ENCODE peak calls at places on chromosomes 7 and 10, in ten cellular contexts. One of them, this sample, is unnamed.

GRCh38 chr7:125149151-125149550 is 219.5 kb upstream of the POT1 start:
- DNase-seq in dorsolateral prefrontal cortex: no peak
- DNase-seq in foreskin fibroblast: no peak
- DNase-seq in left lung: no peak
- DNase-seq in Peyer's patch: no peak
- DNase-seq in left ventricle myocardium inferior: no peak
- DNase-seq in heart left ventricle: no peak
- DNase-seq in neural progenitor cell: no peak
- DNase-seq in upper lobe of right lung: no peak
- DNase-seq in body of pancreas: no peak
- DNase-seq in this sample: peak

GRCh38 chr7:111953611-111954010 is 252.6 kb downstream of the DOCK4 start:
- DNase-seq in dorsolateral prefrontal cortex: no peak
- DNase-seq in foreskin fibroblast: peak
- DNase-seq in left lung: no peak
- DNase-seq in Peyer's patch: no peak
- DNase-seq in left ventricle myocardium inferior: no peak
- DNase-seq in heart left ventricle: no peak
- DNase-seq in neural progenitor cell: peak
- DNase-seq in upper lobe of right lung: no peak
- DNase-seq in body of pancreas: no peak
- DNase-seq in this sample: no peak

GRCh38 chr7:2644514-2645273 is 12.9 kb downstream of the TTYH3 start:
- DNase-seq in dorsolateral prefrontal cortex: no peak
- DNase-seq in foreskin fibroblast: no peak
- DNase-seq in left lung: peak
- DNase-seq in Peyer's patch: no peak
- DNase-seq in left ventricle myocardium inferior: no peak
- DNase-seq in heart left ventricle: no peak
- DNase-seq in neural progenitor cell: no peak
- DNase-seq in upper lobe of right lung: no peak
- DNase-seq in body of pancreas: no peak
- DNase-seq in this sample: no peak

GRCh38 chr10:51137741-51138529 is 63.6 kb downstream of the PRKG1 start:
- DNase-seq in dorsolateral prefrontal cortex: no peak
- DNase-seq in foreskin fibroblast: peak
- DNase-seq in left lung: no peak
- DNase-seq in Peyer's patch: no peak
- DNase-seq in left ventricle myocardium inferior: no peak
- DNase-seq in heart left ventricle: no peak
- DNase-seq in neural progenitor cell: no peak
- DNase-seq in upper lobe of right lung: no peak
- DNase-seq in body of pancreas: no peak
- DNase-seq in this sample: peak

GRCh38 chr7:138814806-138815332 is 16.9 kb upstream of the ATP6V0A4 start:
- DNase-seq in dorsolateral prefrontal cortex: no peak
- DNase-seq in foreskin fibroblast: no peak
- DNase-seq in left lung: no peak
- DNase-seq in Peyer's patch: no peak
- DNase-seq in left ventricle myocardium inferior: no peak
- DNase-seq in heart left ventricle: no peak
- DNase-seq in neural progenitor cell: no peak
- DNase-seq in upper lobe of right lung: no peak
- DNase-seq in body of pancreas: no peak
- DNase-seq in this sample: no peak

GRCh38 chr7:128065872-128066271 is 34.6 kb upstream of the LRRC4 start:
- DNase-seq in dorsolateral prefrontal cortex: no peak
- DNase-seq in foreskin fibroblast: no peak
- DNase-seq in left lung: no peak
- DNase-seq in Peyer's patch: no peak
- DNase-seq in left ventricle myocardium inferior: no peak
- DNase-seq in heart left ventricle: no peak
- DNase-seq in neural progenitor cell: no peak
- DNase-seq in upper lobe of right lung: no peak
- DNase-seq in body of pancreas: no peak
- DNase-seq in this sample: no peak

GRCh38 chr10:61280303-61280702 is 172.9 kb downstream of the TMEM26 start:
- DNase-seq in dorsolateral prefrontal cortex: no peak
- DNase-seq in foreskin fibroblast: peak
- DNase-seq in left lung: no peak
- DNase-seq in Peyer's patch: no peak
- DNase-seq in left ventricle myocardium inferior: no peak
- DNase-seq in heart left ventricle: no peak
- DNase-seq in neural progenitor cell: no peak
- DNase-seq in upper lobe of right lung: no peak
- DNase-seq in body of pancreas: no peak
- DNase-seq in this sample: no peak

GRCh38 chr10:63240807-63241206 is 107.7 kb downstream of the NRBF2 start:
- DNase-seq in dorsolateral prefrontal cortex: no peak
- DNase-seq in foreskin fibroblast: no peak
- DNase-seq in left lung: no peak
- DNase-seq in Peyer's patch: no peak
- DNase-seq in left ventricle myocardium inferior: no peak
- DNase-seq in heart left ventricle: no peak
- DNase-seq in neural progenitor cell: no peak
- DNase-seq in upper lobe of right lung: no peak
- DNase-seq in body of pancreas: no peak
- DNase-seq in this sample: no peak

GRCh38 chr10:127347202-127347959 is 151.0 kb upstream of the INSYN2A start:
- DNase-seq in dorsolateral prefrontal cortex: no peak
- DNase-seq in foreskin fibroblast: no peak
- DNase-seq in left lung: no peak
- DNase-seq in Peyer's patch: no peak
- DNase-seq in left ventricle myocardium inferior: no peak
- DNase-seq in heart left ventricle: no peak
- DNase-seq in neural progenitor cell: no peak
- DNase-seq in upper lobe of right lung: no peak
- DNase-seq in body of pancreas: no peak
- DNase-seq in this sample: no peak

GRCh38 chr7:130365093-130365492 is 15.2 kb upstream of the CPA1 start:
- DNase-seq in dorsolateral prefrontal cortex: no peak
- DNase-seq in foreskin fibroblast: no peak
- DNase-seq in left lung: no peak
- DNase-seq in Peyer's patch: no peak
- DNase-seq in left ventricle myocardium inferior: no peak
- DNase-seq in heart left ventricle: no peak
- DNase-seq in neural progenitor cell: no peak
- DNase-seq in upper lobe of right lung: no peak
- DNase-seq in body of pancreas: no peak
- DNase-seq in this sample: peak

GRCh38 chr7:131562941-131563340 is 6.5 kb upstream of the PODXL start:
- DNase-seq in dorsolateral prefrontal cortex: no peak
- DNase-seq in foreskin fibroblast: no peak
- DNase-seq in left lung: no peak
- DNase-seq in Peyer's patch: no peak
- DNase-seq in left ventricle myocardium inferior: no peak
- DNase-seq in heart left ventricle: no peak
- DNase-seq in neural progenitor cell: no peak
- DNase-seq in upper lobe of right lung: no peak
- DNase-seq in body of pancreas: no peak
- DNase-seq in this sample: no peak

GRCh38 chr10:65430979-65431378 is 1494.9 kb upstream of the LRRTM3 start:
- DNase-seq in dorsolateral prefrontal cortex: no peak
- DNase-seq in foreskin fibroblast: no peak
- DNase-seq in left lung: no peak
- DNase-seq in Peyer's patch: no peak
- DNase-seq in left ventricle myocardium inferior: no peak
- DNase-seq in heart left ventricle: no peak
- DNase-seq in neural progenitor cell: no peak
- DNase-seq in upper lobe of right lung: no peak
- DNase-seq in body of pancreas: no peak
- DNase-seq in this sample: no peak

DNA sequence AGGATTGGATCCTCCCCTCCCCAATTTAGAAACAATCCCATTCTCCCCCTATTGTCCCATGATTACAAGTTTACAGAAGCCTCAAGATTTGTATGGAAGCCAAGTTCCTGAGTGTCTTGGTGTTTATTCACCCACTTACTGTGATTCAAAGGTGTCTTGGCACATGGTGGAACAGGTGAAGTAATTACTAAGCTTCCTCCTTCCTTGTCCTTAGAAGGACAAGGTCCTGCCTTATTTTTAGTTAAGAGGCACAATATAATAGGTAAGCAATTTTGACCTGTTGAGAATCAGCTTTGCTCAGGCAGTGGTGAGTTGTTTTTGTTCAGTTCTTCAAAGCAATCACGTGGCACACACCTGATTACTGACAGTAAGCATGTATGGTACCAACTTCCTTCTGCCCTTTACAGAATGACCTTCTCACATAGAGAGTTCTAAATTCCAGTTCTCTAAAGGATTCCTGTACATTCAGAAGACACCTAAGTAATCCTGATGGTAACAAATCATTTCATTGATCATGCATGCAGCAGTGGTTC is 60.7 kb upstream of the SLC13A1 start:
- DNase-seq in dorsolateral prefrontal cortex: no peak
- DNase-seq in foreskin fibroblast: no peak
- DNase-seq in left lung: no peak
- DNase-seq in Peyer's patch: no peak
- DNase-seq in left ventricle myocardium inferior: no peak
- DNase-seq in heart left ventricle: no peak
- DNase-seq in neural progenitor cell: no peak
- DNase-seq in upper lobe of right lung: no peak
- DNase-seq in body of pancreas: no peak
- DNase-seq in this sample: no peak
- H3K4me3 ChIP-seq in dorsolateral prefrontal cortex: no peak
- H3K4me3 ChIP-seq in foreskin fibroblast: no peak
- H3K4me3 ChIP-seq in left lung: no peak
- H3K4me3 ChIP-seq in Peyer's patch: no peak
- H3K4me3 ChIP-seq in left ventricle myocardium inferior: no peak
- H3K4me3 ChIP-seq in heart left ventricle: no peak
- H3K4me3 ChIP-seq in neural progenitor cell: no peak
- H3K4me3 ChIP-seq in upper lobe of right lung: no peak
- H3K4me3 ChIP-seq in body of pancreas: no peak
- H3K4me3 ChIP-seq in this sample: no peak

DNA sequence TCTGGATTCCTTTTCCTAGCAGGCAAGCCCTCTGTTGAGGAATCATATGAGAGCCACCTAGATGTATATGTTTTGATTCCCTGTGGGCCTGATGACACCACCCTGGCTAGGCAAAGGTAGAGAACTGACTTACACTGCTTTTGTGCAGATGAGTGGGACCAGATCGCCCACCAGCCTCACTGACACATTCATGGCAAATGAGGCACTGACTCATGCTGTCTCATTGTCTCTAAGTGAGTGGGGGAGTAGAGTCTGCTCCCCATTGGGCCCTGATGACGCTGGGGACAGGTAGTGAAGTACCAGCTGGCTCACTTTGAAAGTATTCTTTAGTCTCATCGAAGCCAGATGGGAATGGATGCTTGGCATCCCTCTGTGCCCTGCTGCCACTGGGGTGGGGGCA is 326.3 kb downstream of the ABCA13 start:
- DNase-seq in dorsolateral prefrontal cortex: no peak
- DNase-seq in foreskin fibroblast: no peak
- DNase-seq in left lung: no peak
- DNase-seq in Peyer's patch: no peak
- DNase-seq in left ventricle myocardium inferior: no peak
- DNase-seq in heart left ventricle: no peak
- DNase-seq in neural progenitor cell: no peak
- DNase-seq in upper lobe of right lung: no peak
- DNase-seq in body of pancreas: no peak
- DNase-seq in this sample: no peak
- TF ChIP-seq CTCF in dorsolateral prefrontal cortex: no peak
- TF ChIP-seq CTCF in foreskin fibroblast: no peak
- TF ChIP-seq CTCF in left lung: no peak
- TF ChIP-seq CTCF in Peyer's patch: no peak
- TF ChIP-seq CTCF in left ventricle myocardium inferior: no peak
- TF ChIP-seq CTCF in heart left ventricle: no peak
- TF ChIP-seq CTCF in neural progenitor cell: no peak
- TF ChIP-seq CTCF in upper lobe of right lung: no peak
- TF ChIP-seq CTCF in body of pancreas: no peak
- TF ChIP-seq CTCF in this sample: no peak

GRCh38 chr7:100806276-100806675 is 21.0 kb downstream of the EPHB4 start:
- DNase-seq in dorsolateral prefrontal cortex: no peak
- DNase-seq in foreskin fibroblast: no peak
- DNase-seq in left lung: no peak
- DNase-seq in Peyer's patch: no peak
- DNase-seq in left ventricle myocardium inferior: no peak
- DNase-seq in heart left ventricle: no peak
- DNase-seq in neural progenitor cell: no peak
- DNase-seq in upper lobe of right lung: no peak
- DNase-seq in body of pancreas: no peak
- DNase-seq in this sample: no peak

GRCh38 chr7:100803398-100804161 is 23.7 kb downstream of the EPHB4 start:
- DNase-seq in dorsolateral prefrontal cortex: peak
- DNase-seq in foreskin fibroblast: peak
- DNase-seq in left lung: peak
- DNase-seq in Peyer's patch: peak
- DNase-seq in left ventricle myocardium inferior: peak
- DNase-seq in heart left ventricle: peak
- DNase-seq in neural progenitor cell: peak
- DNase-seq in upper lobe of right lung: peak
- DNase-seq in body of pancreas: peak
- DNase-seq in this sample: peak

GRCh38 chr7:100804681-100805431 is 22.5 kb downstream of the EPHB4 start:
- DNase-seq in dorsolateral prefrontal cortex: no peak
- DNase-seq in foreskin fibroblast: peak
- DNase-seq in left lung: no peak
- DNase-seq in Peyer's patch: no peak
- DNase-seq in left ventricle myocardium inferior: no peak
- DNase-seq in heart left ventricle: no peak
- DNase-seq in neural progenitor cell: no peak
- DNase-seq in upper lobe of right lung: no peak
- DNase-seq in body of pancreas: no peak
- DNase-seq in this sample: no peak

GRCh38 chr7:100801833-100802568 is 25.3 kb downstream of the EPHB4 start:
- DNase-seq in dorsolateral prefrontal cortex: no peak
- DNase-seq in foreskin fibroblast: peak
- DNase-seq in left lung: peak
- DNase-seq in Peyer's patch: peak
- DNase-seq in left ventricle myocardium inferior: peak
- DNase-seq in heart left ventricle: peak
- DNase-seq in neural progenitor cell: no peak
- DNase-seq in upper lobe of right lung: peak
- DNase-seq in body of pancreas: peak
- DNase-seq in this sample: peak

GRCh38 chr7:100802951-100803350 is 24.4 kb downstream of the EPHB4 start:
- DNase-seq in dorsolateral prefrontal cortex: no peak
- DNase-seq in foreskin fibroblast: no peak
- DNase-seq in left lung: peak
- DNase-seq in Peyer's patch: no peak
- DNase-seq in left ventricle myocardium inferior: no peak
- DNase-seq in heart left ventricle: peak
- DNase-seq in neural progenitor cell: no peak
- DNase-seq in upper lobe of right lung: no peak
- DNase-seq in body of pancreas: no peak
- DNase-seq in this sample: no peak
- H3K4me3 ChIP-seq in dorsolateral prefrontal cortex: peak
- H3K4me3 ChIP-seq in foreskin fibroblast: no peak
- H3K4me3 ChIP-seq in left lung: no peak
- H3K4me3 ChIP-seq in Peyer's patch: no peak
- H3K4me3 ChIP-seq in left ventricle myocardium inferior: peak
- H3K4me3 ChIP-seq in heart left ventricle: no peak
- H3K4me3 ChIP-seq in neural progenitor cell: no peak
- H3K4me3 ChIP-seq in upper lobe of right lung: no peak
- H3K4me3 ChIP-seq in body of pancreas: no peak
- H3K4me3 ChIP-seq in this sample: no peak

DNA sequence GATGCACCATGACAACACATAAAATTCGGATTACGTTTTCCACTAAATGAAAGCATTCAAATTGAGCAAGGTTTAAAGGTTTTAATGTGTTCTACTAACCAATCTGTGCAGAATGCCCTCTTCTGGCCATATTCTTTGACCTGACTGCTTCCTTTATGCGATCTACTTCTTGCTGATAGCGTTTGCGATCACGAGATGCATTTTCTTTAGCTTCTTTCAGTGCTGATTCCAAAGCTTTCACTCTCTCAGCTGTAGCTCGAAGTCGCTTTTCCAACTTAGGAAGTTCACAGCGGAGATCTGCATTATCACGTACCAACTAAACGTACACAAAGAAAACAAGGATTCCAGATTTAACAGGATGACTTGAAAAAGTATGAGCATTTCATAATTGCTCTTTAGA is 39.2 kb downstream of the KIF5B start:
- DNase-seq in dorsolateral prefrontal cortex: no peak
- DNase-seq in foreskin fibroblast: no peak
- DNase-seq in left lung: no peak
- DNase-seq in Peyer's patch: no peak
- DNase-seq in left ventricle myocardium inferior: no peak
- DNase-seq in heart left ventricle: no peak
- DNase-seq in neural progenitor cell: no peak
- DNase-seq in upper lobe of right lung: no peak
- DNase-seq in body of pancreas: no peak
- DNase-seq in this sample: no peak
- TF ChIP-seq CTCF in dorsolateral prefrontal cortex: no peak
- TF ChIP-seq CTCF in foreskin fibroblast: no peak
- TF ChIP-seq CTCF in left lung: no peak
- TF ChIP-seq CTCF in Peyer's patch: no peak
- TF ChIP-seq CTCF in left ventricle myocardium inferior: no peak
- TF ChIP-seq CTCF in heart left ventricle: no peak
- TF ChIP-seq CTCF in neural progenitor cell: no peak
- TF ChIP-seq CTCF in upper lobe of right lung: no peak
- TF ChIP-seq CTCF in body of pancreas: no peak
- TF ChIP-seq CTCF in this sample: no peak